ENCODE peak calls at places on chromosomes 16 and 17, in seven cellular contexts. S is Caco-2, L is psoas muscle, N is left lung, A is endothelial cell of umbilical vein, M is GM23248, G is H9. H is an unnamed sample.

GRCh38 chr16:3027983-3028715 is 4.3 kb downstream of the THOC6 start:
- DNase-seq in M (peak; percentile 82), N (peak; percentile 87), L (peak; percentile 80), G (peak; percentile 97), S (peak; percentile 87), A (peak; percentile 70), H (peak; percentile 85)

GRCh38 chr17:76922084-76922483 is 53.9 kb downstream of the MGAT5B start:
- DNase-seq in A (no peak), L (no peak), G (no peak), M (no peak), S (no peak), N (no peak), H (no peak)

GRCh38 chr16:11180489-11180888 is 75.5 kb downstream of the SOCS1 start:
- DNase-seq in L (no peak), N (peak; percentile 60), A (no peak), G (no peak), S (no peak), M (no peak), H (no peak)

GRCh38 chr16:28086496-28087139 is 23.1 kb upstream of the GSG1L start:
- DNase-seq in G (no peak), N (no peak), L (no peak), M (no peak), S (no peak), A (no peak), H (no peak)

GRCh38 chr17:48611213-48611612 is 396 bp upstream of the HOXB7 start:
- DNase-seq in S (no peak), N (no peak), G (no peak), M (peak; percentile 64), A (no peak), L (peak; percentile 30), H (no peak)

GRCh38 chr17:39195568-39196160 is 1.8 kb downstream of the CACNB1 start:
- DNase-seq in S (no peak), M (peak; percentile 50), L (no peak), G (peak; percentile 46), N (peak; percentile 77), A (no peak), H (no peak)

GRCh38 chr16:65538945-65539344 is 417.1 kb upstream of the CDH11 start:
- DNase-seq in N (no peak), G (no peak), M (peak; percentile 84), L (no peak), S (no peak), A (no peak), H (no peak)

GRCh38 chr17:71099003-71099710 is 929.8 kb downstream of the KCNJ2 start:
- DNase-seq in M (peak; percentile 17), S (no peak), G (no peak), L (no peak), N (no peak), A (no peak), H (no peak)

GRCh38 chr17:47719411-47720152 is 13.5 kb upstream of the TBX21 start:
- DNase-seq in G (no peak), S (no peak), M (peak; percentile 83), A (no peak), N (no peak), L (no peak), H (no peak)

GRCh38 chr16:1413684-1414531 is 596 bp downstream of the UNKL start:
- DNase-seq in G (peak; percentile 83), A (peak; percentile 54), L (peak; percentile 60), M (peak; percentile 74), N (peak; percentile 47), S (peak; percentile 59), H (no peak)

GRCh38 chr17:9645858-9646555 is 690 bp downstream of the USP43 start:
- DNase-seq in G (peak; percentile 77), M (peak; percentile 20), L (peak; percentile 25), N (peak; percentile 70), S (peak; percentile 64), A (no peak), H (no peak)

GRCh38 chr17:2611627-2612026 is 18.2 kb downstream of the PAFAH1B1 start:
- DNase-seq in N (no peak), G (no peak), M (no peak), A (no peak), S (no peak), L (no peak), H (no peak)

GRCh38 chr17:34275881-34276280 is 5.9 kb downstream of the CCL7 start:
- DNase-seq in G (no peak), A (peak; percentile 90), M (peak; percentile 95), L (no peak), S (no peak), N (no peak), H (no peak)

GRCh38 chr16:25126820-25127232 is 15.3 kb downstream of the LCMT1 start:
- DNase-seq in S (no peak), G (no peak), N (peak; percentile 55), M (peak; percentile 88), L (no peak), A (peak; percentile 58), H (no peak)

GRCh38 chr17:39813631-39814030 is 50.5 kb downstream of the IKZF3 start:
- DNase-seq in S (no peak), L (no peak), A (no peak), M (no peak), G (no peak), N (no peak), H (no peak)

GRCh38 chr17:14805348-14805747 is 459.8 kb downstream of the PMP22 start:
- DNase-seq in L (no peak), S (no peak), G (no peak), N (no peak), M (peak; percentile 16), A (no peak), H (no peak)

GRCh38 chr17:50949128-50950001 is 83.2 kb upstream of the TOB1 start:
- DNase-seq in L (peak; percentile 47), S (peak; percentile 46), N (no peak), M (no peak), A (no peak), G (no peak), H (peak; percentile 71)

GRCh38 chr17:49067163-49067562 is 65.4 kb upstream of the B4GALNT2 start:
- DNase-seq in A (no peak), N (no peak), G (peak; percentile 71), S (peak; percentile 83), L (no peak), M (no peak), H (no peak)

GRCh38 chr17:61583242-61583641 is 7.8 kb downstream of the NACA2 start:
- DNase-seq in N (no peak), A (peak; percentile 36), M (peak; percentile 79), G (no peak), S (no peak), L (no peak), H (no peak)

GRCh38 chr16:67068212-67068753 is 39.3 kb downstream of the CBFB start:
- DNase-seq in G (no peak), S (no peak), M (peak; percentile 53), L (no peak), A (no peak), N (no peak), H (no peak)

GRCh38 chr17:50560931-50561750 is 626 bp downstream of the CACNA1G start:
- DNase-seq in L (no peak), G (peak; percentile 51), M (peak; percentile 50), A (no peak), N (no peak), S (no peak), H (no peak)

GRCh38 chr16:83356266-83356665 is 451.5 kb upstream of the HSBP1 start:
- DNase-seq in N (no peak), A (peak; percentile 70), L (no peak), G (peak; percentile 35), S (peak; percentile 47), M (peak; percentile 78), H (no peak)

GRCh38 chr16:68285683-68286082 is 21.4 kb downstream of the SLC7A6 start:
- DNase-seq in A (no peak), S (no peak), N (no peak), M (no peak), G (no peak), L (no peak), H (no peak)

GRCh38 chr16:77434365-77435239 is at the start of gene ADAMTS18:
- DNase-seq in M (no peak), L (no peak), S (no peak), G (peak; percentile 66), A (peak; percentile 27), N (no peak), H (no peak)

GRCh38 chr17:65170839-65171238 is 33.7 kb downstream of the RGS9 start:
- DNase-seq in N (peak; percentile 48), G (no peak), L (no peak), A (peak; percentile 88), M (no peak), S (no peak), H (no peak)

GRCh38 chr16:58024347-58024672 is 1.2 kb upstream of the MMP15 start:
- DNase-seq in N (no peak), A (no peak), S (no peak), M (no peak), G (no peak), L (no peak), H (no peak)
- H3K4me1 ChIP-seq in N (peaks cover 23% of the 10 kb centered on the region), A (peaks cover 19% of the 10 kb centered on the region), S (peaks cover 16% of the 10 kb centered on the region), M (peaks cover 10% of the 10 kb centered on the region), G (peaks cover 18% of the 10 kb centered on the region), L (peaks cover 26% of the 10 kb centered on the region), H (peaks cover 69% of the 10 kb centered on the region)

DNA sequence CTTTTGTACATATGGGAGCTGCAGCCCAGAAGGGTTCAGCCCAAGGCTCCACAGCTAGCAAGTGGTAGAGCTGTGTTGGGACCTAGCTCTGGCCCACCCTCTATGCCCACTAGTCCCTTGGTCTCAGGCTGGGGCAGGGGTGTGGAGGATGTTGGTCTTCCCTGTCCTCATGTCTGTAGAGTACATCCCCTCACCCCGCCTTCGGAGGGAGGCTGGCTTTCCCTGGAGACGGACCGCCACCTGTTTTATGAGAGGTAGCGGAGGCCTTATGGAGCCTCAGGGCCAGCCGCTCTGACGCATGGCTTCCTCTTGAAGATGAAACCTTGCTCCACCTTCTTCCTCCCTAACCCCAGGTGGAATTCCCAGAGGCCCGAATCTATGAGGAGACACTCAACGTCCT is 8.4 kb downstream of the TNFAIP1 start:
- DNase-seq in A (no peak), M (no peak), N (no peak), G (no peak), L (no peak), S (peak; percentile 56), H (no peak)
- H3K4me1 ChIP-seq in A (peaks cover 36% of the 10 kb centered on the region), M (peaks cover 24% of the 10 kb centered on the region), N (no peaks in the 10 kb centered on the region), G (no peaks in the 10 kb centered on the region), L (no peaks in the 10 kb centered on the region), S (peaks cover 22% of the 10 kb centered on the region), H (peaks cover 11% of the 10 kb centered on the region)

GRCh38 chr17:1562178-1562643 is 381 bp downstream of the PITPNA start:
- DNase-seq in S (no peak), M (peak; percentile 68), G (peak; percentile 65), N (no peak), L (peak; percentile 67), A (peak; percentile 23), H (peak; percentile 76)
- H3K4me1 ChIP-seq in S (peaks cover 8% of the 10 kb centered on the region), M (peaks cover 22% of the 10 kb centered on the region), G (peaks cover 11% of the 10 kb centered on the region), N (peaks cover 11% of the 10 kb centered on the region), L (peaks cover 17% of the 10 kb centered on the region), A (peaks cover 33% of the 10 kb centered on the region), H (peaks cover 29% of the 10 kb centered on the region)

DNA sequence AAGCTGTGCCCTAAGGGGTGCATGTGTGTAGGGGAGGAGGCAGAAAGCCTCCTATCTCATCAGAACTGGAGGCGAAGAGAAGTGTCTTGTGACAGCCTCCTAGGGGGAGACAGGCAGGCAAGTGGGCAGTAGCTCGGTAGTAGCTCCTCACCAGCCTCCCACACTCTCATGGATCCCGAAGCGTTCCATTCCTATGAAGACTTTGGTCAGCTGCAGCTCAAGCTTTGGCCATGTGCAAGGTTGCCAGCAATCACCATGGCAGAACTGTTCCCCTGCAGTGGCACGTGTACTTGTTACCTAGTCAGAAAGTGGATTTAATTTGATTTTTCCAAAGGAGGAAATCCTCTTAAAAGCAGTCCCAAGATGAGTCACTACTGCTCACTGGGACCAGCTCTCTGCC is 6.7 kb downstream of the MRPL58 start:
- DNase-seq in N (no peak), S (no peak), L (no peak), G (no peak), A (no peak), M (no peak), H (no peak)
- H3K4me1 ChIP-seq in N (no peaks in the 10 kb centered on the region), S (no peaks in the 10 kb centered on the region), L (no peaks in the 10 kb centered on the region), G (no peaks in the 10 kb centered on the region), A (no peaks in the 10 kb centered on the region), M (no peaks in the 10 kb centered on the region), H (no peaks in the 10 kb centered on the region)

H was measured in sigmoid colon.